ENCODE peak calls at places on chromosome 20, in eight cellular contexts. Q is HL-60, D is BJ, R is lung, M is natural killer cell, Y is uterus, Z is neural crest cell, B is HFF-Myc. X is an unnamed sample.

GRCh38 chr20:1761598-1761997 is 104.0 kb upstream of the SIRPG start:
- DNase-seq in B (no peak), D (no peak), R (no peak), Q (no peak), M (no peak), Z (no peak), Y (no peak), X (no peak)

GRCh38 chr20:54995553-54995952 is 520.2 kb downstream of the DOK5 start:
- DNase-seq in Y (no peak), Q (no peak), Z (no peak), B (no peak), R (no peak), D (no peak), M (no peak), X (no peak)

GRCh38 chr20:4973330-4974097 is 27.8 kb downstream of the SLC23A2 start:
- DNase-seq in M (peak), D (peak), Y (peak), Z (no peak), B (peak), R (peak), Q (peak), X (no peak)

GRCh38 chr20:41482647-41483552 is 116.3 kb upstream of the EMILIN3 start:
- DNase-seq in D (peak), M (no peak), B (peak), Q (no peak), Z (no peak), Y (no peak), R (no peak), X (no peak)

GRCh38 chr20:49941456-49941855 is 5.3 kb downstream of the RNF114 start:
- DNase-seq in B (no peak), Q (no peak), M (no peak), Y (no peak), R (no peak), Z (no peak), D (no peak), X (no peak)

GRCh38 chr20:50434653-50435396 is 75.4 kb upstream of the PTPN1 start:
- DNase-seq in R (no peak), Y (no peak), D (peak), Z (no peak), M (no peak), B (no peak), Q (no peak), X (no peak)

GRCh38 chr20:57222631-57222950 is 43.9 kb downstream of the BMP7 start:
- DNase-seq in M (no peak), Y (no peak), Z (no peak), Q (no peak), R (no peak), B (no peak), D (no peak), X (no peak)

GRCh38 chr20:24768226-24768625 is 180.8 kb upstream of the CST7 start:
- DNase-seq in B (no peak), Q (no peak), M (no peak), Z (no peak), Y (no peak), R (no peak), D (no peak), X (no peak)

GRCh38 chr20:3383878-3384495 is 23.5 kb downstream of the DNAAF9 start:
- DNase-seq in M (no peak), Q (no peak), D (no peak), Y (no peak), R (no peak), Z (no peak), B (no peak), X (no peak)

GRCh38 chr20:52469143-52469542 is 277.6 kb upstream of the ZFP64 start:
- DNase-seq in R (no peak), B (no peak), D (no peak), Y (no peak), Q (no peak), M (no peak), Z (no peak), X (no peak)

GRCh38 chr20:2691127-2691526 is 1.5 kb upstream of the EBF4 start:
- DNase-seq in Z (no peak), D (no peak), B (no peak), Q (no peak), Y (no peak), M (no peak), R (no peak), X (no peak)

GRCh38 chr20:36574278-36575065 is 1.1 kb downstream of the TGIF2 start:
- DNase-seq in D (no peak), B (no peak), R (peak), Q (peak), Y (peak), M (peak), Z (peak), X (peak)

GRCh38 chr20:57393321-57394086 is 2.3 kb downstream of the RBM38 start:
- DNase-seq in Y (peak), D (no peak), R (no peak), Z (no peak), M (no peak), B (no peak), Q (no peak), X (no peak)

GRCh38 chr20:60402209-60403058 is 444.2 kb downstream of the CDH26 start:
- DNase-seq in M (no peak), Q (no peak), Y (no peak), R (no peak), B (no peak), Z (no peak), D (no peak), X (no peak)

GRCh38 chr20:6395695-6396094 is 272.9 kb upstream of the FERMT1 start:
- DNase-seq in D (no peak), Q (peak), Y (no peak), B (no peak), M (no peak), R (no peak), Z (no peak), X (no peak)

GRCh38 chr20:4151991-4152695 is 136.8 kb upstream of the RNF24 start:
- DNase-seq in Y (no peak), Z (no peak), B (no peak), D (no peak), R (no peak), Q (no peak), M (no peak), X (no peak)

GRCh38 chr20:1130849-1131248 is 12.4 kb downstream of the PSMF1 start:
- DNase-seq in Y (no peak), M (no peak), B (no peak), Z (no peak), Q (peak), R (peak), D (no peak), X (no peak)

GRCh38 chr20:46757754-46758678 is 48.6 kb downstream of the SLC2A10 start:
- DNase-seq in R (peak), Q (no peak), Y (peak), D (no peak), B (peak), M (peak), Z (peak), X (peak)

GRCh38 chr20:38222231-38222922 is 38.2 kb downstream of the KIAA1755 start:
- DNase-seq in Y (peak), R (peak), B (no peak), M (peak), Z (peak), Q (no peak), D (no peak), X (peak)

GRCh38 chr20:11453430-11453829 is 464.3 kb upstream of the BTBD3 start:
- DNase-seq in M (no peak), Z (no peak), R (no peak), Q (peak), D (no peak), B (no peak), Y (no peak), X (no peak)

GRCh38 chr20:34215711-34216381 is 25.4 kb upstream of the ASIP start:
- DNase-seq in Q (no peak), M (peak), Y (peak), D (no peak), R (peak), B (peak), Z (peak), X (peak)

GRCh38 chr20:34703573-34704176 is 469 bp upstream of the TP53INP2 start:
- DNase-seq in Z (no peak), B (no peak), M (peak), R (no peak), Y (peak), Q (no peak), D (no peak), X (no peak)

GRCh38 chr20:11001767-11002540 is 328.2 kb upstream of the JAG1 start:
- DNase-seq in Y (no peak), Z (no peak), M (no peak), Q (peak), B (peak), R (no peak), D (no peak), X (no peak)

GRCh38 chr20:56422824-56423189 is 10.7 kb downstream of the CASS4 start:
- DNase-seq in R (no peak), D (no peak), Y (no peak), Q (no peak), M (no peak), Z (no peak), B (no peak), X (no peak)

GRCh38 chr20:4724459-4725262 is 3.0 kb downstream of the PRND start:
- DNase-seq in Z (no peak), M (no peak), D (no peak), Q (no peak), B (no peak), Y (no peak), R (no peak), X (no peak)

GRCh38 chr20:25275813-25276532 is 28.1 kb downstream of the PYGB start:
- DNase-seq in M (no peak), B (no peak), Y (peak), Z (no peak), Q (no peak), D (no peak), R (no peak), X (no peak)

GRCh38 chr20:45157977-45158376 is 16.7 kb upstream of the PI3 start:
- DNase-seq in M (no peak), B (peak), D (no peak), Q (no peak), Z (no peak), R (no peak), Y (no peak), X (no peak)

GRCh38 chr20:16571333-16571732 is 1.9 kb downstream of the KIF16B start:
- DNase-seq in Q (no peak), B (no peak), M (no peak), D (no peak), Z (no peak), R (no peak), Y (no peak), X (no peak)

GRCh38 chr20:50625986-50626677 is 65.2 kb downstream of the RIPOR3 start:
- DNase-seq in B (no peak), M (no peak), Z (no peak), D (no peak), R (no peak), Y (peak), Q (peak), X (no peak)

GRCh38 chr20:43949741-43950618 is 35.3 kb downstream of the TOX2 start:
- DNase-seq in B (no peak), Z (no peak), R (peak), Y (no peak), M (peak), D (no peak), Q (peak), X (no peak)

GRCh38 chr20:47438464-47439381 is 63.0 kb upstream of the NCOA3 start:
- DNase-seq in R (peak), D (no peak), M (no peak), Y (no peak), Q (no peak), Z (peak), B (no peak), X (no peak)

GRCh38 chr20:48698507-48699267 is 129.1 kb downstream of the PREX1 start:
- DNase-seq in Q (no peak), D (no peak), M (no peak), B (no peak), Z (no peak), Y (no peak), R (no peak), X (no peak)
- TF ChIP-seq CTCF in Q (no peak), D (no peak), M (no peak), B (peak), Z (no peak), Y (no peak), R (no peak), X (no peak)

DNA sequence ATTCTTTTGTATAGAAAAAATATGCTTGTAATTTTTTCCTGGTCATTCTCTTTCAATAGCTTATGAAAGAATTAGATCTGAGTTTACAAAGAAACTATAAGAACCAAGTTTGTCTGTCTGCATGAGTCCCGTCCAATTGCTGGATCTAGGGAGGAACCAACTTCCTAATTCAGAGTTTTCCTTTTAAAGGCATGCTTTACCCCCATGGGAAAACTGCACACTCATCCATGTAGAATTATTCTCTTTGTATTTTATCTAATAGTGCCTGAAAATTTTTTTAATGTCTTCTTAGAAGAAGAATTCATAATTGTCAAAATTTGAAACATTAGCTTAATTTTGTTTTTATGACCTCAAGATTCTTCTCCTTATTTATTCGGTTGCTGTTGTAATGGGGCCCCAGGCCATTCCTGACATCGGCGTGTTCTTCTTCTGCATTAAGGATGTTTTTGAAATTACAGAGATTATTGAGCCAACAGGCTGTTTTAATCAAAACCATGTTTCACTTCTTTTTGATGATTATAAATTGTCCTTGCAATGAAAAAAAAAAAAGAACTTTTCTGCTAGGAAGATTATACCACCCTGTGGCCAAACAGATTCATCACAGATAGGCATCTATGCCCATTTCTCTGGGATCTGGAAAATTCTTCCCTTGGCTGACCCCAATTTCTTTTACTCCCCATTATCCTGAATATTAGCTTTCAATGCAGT is 100.3 kb downstream of the ZNF217 start:
- DNase-seq in D (peak), B (no peak), M (no peak), Y (no peak), Q (no peak), R (no peak), Z (no peak), X (no peak)
- TF ChIP-seq CTCF in D (no peak), B (no peak), M (no peak), Y (peak), Q (no peak), R (no peak), Z (peak), X (no peak)

GRCh38 chr20:15491564-15491963 is 1081.7 kb downstream of the KIF16B start:
- DNase-seq in D (no peak), B (no peak), Q (no peak), Z (no peak), R (no peak), M (no peak), Y (no peak), X (no peak)
- TF ChIP-seq CTCF in D (peak), B (peak), Q (no peak), Z (peak), R (no peak), M (no peak), Y (no peak), X (peak)

GRCh38 chr20:18718129-18718528 is 95.5 kb upstream of the SCP2D1 start:
- DNase-seq in Q (no peak), D (no peak), M (no peak), Z (no peak), B (no peak), Y (no peak), R (no peak), X (no peak)
- TF ChIP-seq CTCF in Q (no peak), D (no peak), M (no peak), Z (no peak), B (peak), Y (no peak), R (no peak), X (peak)

DNA sequence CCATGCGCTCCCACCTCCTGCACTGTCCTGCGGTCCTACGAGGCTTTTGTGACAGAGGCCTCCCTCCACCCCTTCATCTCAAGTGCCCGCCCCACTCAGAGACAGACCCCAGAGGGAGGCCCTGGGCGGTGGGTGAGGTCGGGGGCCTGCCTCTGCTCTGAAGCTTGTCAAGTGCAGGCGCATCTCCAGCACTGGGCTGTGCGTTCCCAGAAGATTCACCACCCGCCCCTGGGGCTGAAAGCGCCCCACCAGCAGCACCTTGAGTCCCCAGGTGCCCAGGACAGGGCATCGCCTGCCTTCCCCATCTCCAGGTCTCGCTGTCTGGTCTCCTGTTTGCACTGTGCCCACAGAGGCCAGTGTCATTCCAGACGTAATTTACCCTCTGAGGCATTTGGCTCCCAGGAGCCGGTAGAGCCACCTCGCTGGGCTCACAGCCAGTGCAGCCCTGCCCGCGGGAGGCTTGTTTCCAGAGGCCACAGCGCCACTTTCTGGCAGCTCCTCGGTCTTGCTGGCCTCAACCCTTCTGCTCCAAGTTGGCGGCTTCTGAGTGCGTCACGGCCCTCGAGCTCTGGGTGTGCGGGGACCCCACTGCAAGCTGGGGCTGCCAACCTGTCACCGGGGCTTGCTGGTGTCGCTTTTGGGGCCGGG is 191.1 kb downstream of the TAF4 start:
- DNase-seq in Q (no peak), B (no peak), Z (peak), M (no peak), R (no peak), Y (no peak), D (no peak), X (no peak)
- TF ChIP-seq CTCF in Q (no peak), B (peak), Z (peak), M (no peak), R (no peak), Y (no peak), D (no peak), X (no peak)

DNA sequence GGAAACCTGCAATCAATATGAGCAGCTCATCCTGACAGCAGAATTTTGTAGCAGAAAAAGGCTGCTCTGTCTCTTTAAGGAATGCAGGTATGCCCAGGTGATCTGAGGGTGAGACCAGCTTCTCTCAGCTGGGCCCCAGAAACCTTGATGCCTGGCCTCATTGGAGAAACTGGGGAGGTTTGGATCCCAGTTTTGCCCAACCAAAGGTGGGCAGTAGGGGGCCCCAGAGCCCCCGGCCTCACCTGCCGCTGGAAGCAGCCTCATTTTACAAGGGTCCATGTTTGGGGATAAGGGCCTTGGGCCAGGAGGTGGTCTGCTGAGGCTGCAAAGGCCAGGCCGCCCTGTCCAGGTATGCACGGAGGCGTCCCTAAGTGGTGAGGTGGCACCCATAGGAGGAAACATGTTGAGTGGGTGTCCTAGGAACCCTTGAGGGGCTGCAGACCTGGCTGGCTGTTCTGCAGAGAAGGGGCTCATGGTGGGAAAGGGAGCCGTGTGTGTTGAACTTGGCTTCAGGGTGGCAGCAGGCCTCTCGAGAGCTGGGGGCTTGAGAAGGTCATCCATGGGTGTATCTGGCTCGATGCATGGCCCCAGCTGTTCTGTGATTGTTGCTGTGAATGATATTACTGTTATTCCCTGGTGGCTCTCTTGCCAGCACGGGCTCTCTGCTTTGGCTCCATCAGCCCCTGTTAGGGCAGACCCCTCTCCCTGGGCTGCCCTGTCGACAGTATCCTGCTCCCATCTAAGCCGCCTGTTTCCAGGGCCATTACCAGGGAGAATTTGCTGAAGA is 208.4 kb downstream of the CDH4 start:
- DNase-seq in Q (no peak), Z (no peak), D (no peak), Y (no peak), M (no peak), B (no peak), R (no peak), X (no peak)
- TF ChIP-seq CTCF in Q (no peak), Z (no peak), D (no peak), Y (no peak), M (no peak), B (no peak), R (no peak), X (no peak)

X was measured in progenitor cell of endocrine pancreas.